ENCODE peak calls at places on chromosomes 11 and 22, in seven cellular contexts. One of them, this sample, is unnamed.

GRCh38 chr11:43693069-43693468 is 12.5 kb downstream of the HSD17B12 start:
- DNase-seq in H9: no peak
- DNase-seq in mesendoderm: no peak
- DNase-seq in IMR-90: no peak
- DNase-seq in trophoblast cell: no peak
- DNase-seq in mesenchymal stem cell: no peak
- DNase-seq in H1: no peak
- DNase-seq in this sample: no peak

GRCh38 chr22:47168900-47169800 is 406.7 kb downstream of the TBC1D22A start:
- DNase-seq in H9: peak
- DNase-seq in mesendoderm: peak
- DNase-seq in IMR-90: peak
- DNase-seq in trophoblast cell: peak
- DNase-seq in mesenchymal stem cell: peak
- DNase-seq in H1: peak
- DNase-seq in this sample: no peak

GRCh38 chr22:29290061-29290460 is 16.4 kb upstream of the GAS2L1 start:
- DNase-seq in H9: no peak
- DNase-seq in mesendoderm: no peak
- DNase-seq in IMR-90: no peak
- DNase-seq in trophoblast cell: no peak
- DNase-seq in mesenchymal stem cell: no peak
- DNase-seq in H1: no peak
- DNase-seq in this sample: no peak

GRCh38 chr11:109795234-109795633 is 298.0 kb upstream of the ZC3H12C start:
- DNase-seq in H9: no peak
- DNase-seq in mesendoderm: no peak
- DNase-seq in IMR-90: peak
- DNase-seq in trophoblast cell: no peak
- DNase-seq in mesenchymal stem cell: peak
- DNase-seq in H1: no peak
- DNase-seq in this sample: no peak

GRCh38 chr11:102256251-102256650 is 61.0 kb upstream of the BIRC3 start:
- DNase-seq in H9: no peak
- DNase-seq in mesendoderm: no peak
- DNase-seq in IMR-90: peak
- DNase-seq in trophoblast cell: peak
- DNase-seq in mesenchymal stem cell: peak
- DNase-seq in H1: no peak
- DNase-seq in this sample: no peak

GRCh38 chr22:40603088-40603605 is 33.4 kb downstream of the MRTFA start:
- DNase-seq in H9: no peak
- DNase-seq in mesendoderm: no peak
- DNase-seq in IMR-90: peak
- DNase-seq in trophoblast cell: peak
- DNase-seq in mesenchymal stem cell: peak
- DNase-seq in H1: no peak
- DNase-seq in this sample: no peak

GRCh38 chr11:6251120-6251733 is 8.4 kb upstream of the CCKBR start:
- DNase-seq in H9: peak
- DNase-seq in mesendoderm: peak
- DNase-seq in IMR-90: peak
- DNase-seq in trophoblast cell: peak
- DNase-seq in mesenchymal stem cell: peak
- DNase-seq in H1: peak
- DNase-seq in this sample: peak

GRCh38 chr11:44863231-44863630 is 87.5 kb downstream of the TP53I11 start:
- DNase-seq in H9: no peak
- DNase-seq in mesendoderm: no peak
- DNase-seq in IMR-90: no peak
- DNase-seq in trophoblast cell: no peak
- DNase-seq in mesenchymal stem cell: no peak
- DNase-seq in H1: no peak
- DNase-seq in this sample: peak

GRCh38 chr11:28464252-28464867 is 356.2 kb downstream of the METTL15 start:
- DNase-seq in H9: no peak
- DNase-seq in mesendoderm: no peak
- DNase-seq in IMR-90: peak
- DNase-seq in trophoblast cell: peak
- DNase-seq in mesenchymal stem cell: peak
- DNase-seq in H1: no peak
- DNase-seq in this sample: no peak

GRCh38 chr22:21681566-21682370 is 16.0 kb downstream of the PPIL2 start:
- DNase-seq in H9: no peak
- DNase-seq in mesendoderm: no peak
- DNase-seq in IMR-90: no peak
- DNase-seq in trophoblast cell: no peak
- DNase-seq in mesenchymal stem cell: no peak
- DNase-seq in H1: no peak
- DNase-seq in this sample: no peak

GRCh38 chr11:7353100-7353499 is 101.4 kb downstream of the SYT9 start:
- DNase-seq in H9: peak
- DNase-seq in mesendoderm: peak
- DNase-seq in IMR-90: no peak
- DNase-seq in trophoblast cell: peak
- DNase-seq in mesenchymal stem cell: peak
- DNase-seq in H1: peak
- DNase-seq in this sample: no peak

GRCh38 chr11:74479340-74480123 is 12.2 kb upstream of the KCNE3 start:
- DNase-seq in H9: no peak
- DNase-seq in mesendoderm: no peak
- DNase-seq in IMR-90: no peak
- DNase-seq in trophoblast cell: no peak
- DNase-seq in mesenchymal stem cell: no peak
- DNase-seq in H1: no peak
- DNase-seq in this sample: no peak

GRCh38 chr11:58927393-58928081 is 11.8 kb upstream of the GLYATL1 start:
- DNase-seq in H9: peak
- DNase-seq in mesendoderm: peak
- DNase-seq in IMR-90: peak
- DNase-seq in trophoblast cell: no peak
- DNase-seq in mesenchymal stem cell: peak
- DNase-seq in H1: peak
- DNase-seq in this sample: peak

GRCh38 chr11:79691445-79691844 is 250.6 kb upstream of the TENM4 start:
- DNase-seq in H9: no peak
- DNase-seq in mesendoderm: no peak
- DNase-seq in IMR-90: no peak
- DNase-seq in trophoblast cell: no peak
- DNase-seq in mesenchymal stem cell: no peak
- DNase-seq in H1: no peak
- DNase-seq in this sample: no peak

GRCh38 chr11:19557720-19558140 is 154.9 kb upstream of the NAV2 start:
- DNase-seq in H9: peak
- DNase-seq in mesendoderm: peak
- DNase-seq in IMR-90: peak
- DNase-seq in trophoblast cell: peak
- DNase-seq in mesenchymal stem cell: peak
- DNase-seq in H1: peak
- DNase-seq in this sample: peak

GRCh38 chr11:121762820-121763219 is 310.1 kb upstream of the SORL1-AS1 start:
- DNase-seq in H9: peak
- DNase-seq in mesendoderm: peak
- DNase-seq in IMR-90: peak
- DNase-seq in trophoblast cell: no peak
- DNase-seq in mesenchymal stem cell: no peak
- DNase-seq in H1: no peak
- DNase-seq in this sample: no peak

GRCh38 chr11:119403021-119403420 is 20.0 kb downstream of the THY1 start:
- DNase-seq in H9: no peak
- DNase-seq in mesendoderm: no peak
- DNase-seq in IMR-90: peak
- DNase-seq in trophoblast cell: peak
- DNase-seq in mesenchymal stem cell: no peak
- DNase-seq in H1: no peak
- DNase-seq in this sample: no peak

GRCh38 chr11:8095831-8096522 is 15.0 kb downstream of the TUB start:
- DNase-seq in H9: no peak
- DNase-seq in mesendoderm: no peak
- DNase-seq in IMR-90: no peak
- DNase-seq in trophoblast cell: no peak
- DNase-seq in mesenchymal stem cell: no peak
- DNase-seq in H1: no peak
- DNase-seq in this sample: no peak

GRCh38 chr11:10095412-10096207 is 198.4 kb downstream of the SBF2 start:
- DNase-seq in H9: no peak
- DNase-seq in mesendoderm: no peak
- DNase-seq in IMR-90: no peak
- DNase-seq in trophoblast cell: no peak
- DNase-seq in mesenchymal stem cell: no peak
- DNase-seq in H1: no peak
- DNase-seq in this sample: no peak

GRCh38 chr11:44619931-44620725 is 54.7 kb downstream of the CD82 start:
- DNase-seq in H9: peak
- DNase-seq in mesendoderm: no peak
- DNase-seq in IMR-90: no peak
- DNase-seq in trophoblast cell: no peak
- DNase-seq in mesenchymal stem cell: no peak
- DNase-seq in H1: peak
- DNase-seq in this sample: no peak

GRCh38 chr11:131584694-131585592 is 214.5 kb downstream of the NTM start:
- DNase-seq in H9: peak
- DNase-seq in mesendoderm: peak
- DNase-seq in IMR-90: no peak
- DNase-seq in trophoblast cell: no peak
- DNase-seq in mesenchymal stem cell: no peak
- DNase-seq in H1: peak
- DNase-seq in this sample: no peak

DNA sequence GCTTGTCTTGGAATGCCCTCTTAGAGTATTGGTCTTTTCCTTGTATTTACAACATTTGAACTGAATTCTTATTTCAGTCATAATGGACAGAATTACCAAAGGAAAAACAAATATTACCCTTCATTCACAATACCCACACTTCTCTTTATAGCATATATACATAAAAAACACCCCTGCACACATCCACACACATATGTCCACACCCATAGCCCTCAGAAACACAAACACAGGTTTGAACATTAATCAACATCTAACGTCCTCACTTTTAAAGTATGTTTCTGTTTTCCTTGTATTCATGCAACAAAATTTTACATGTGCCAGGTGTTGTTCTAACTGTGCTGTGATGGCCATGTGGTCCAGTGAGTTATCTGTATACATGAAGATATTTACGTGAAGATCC is 11.6 kb upstream of the NXPE2 start:
- DNase-seq in H9: no peak
- DNase-seq in mesendoderm: no peak
- DNase-seq in IMR-90: no peak
- DNase-seq in trophoblast cell: no peak
- DNase-seq in mesenchymal stem cell: no peak
- DNase-seq in H1: no peak
- DNase-seq in this sample: no peak
- H4K8ac ChIP-seq in H9: no peak
- H4K8ac ChIP-seq in mesendoderm: no peak
- H4K8ac ChIP-seq in IMR-90: no peak
- H4K8ac ChIP-seq in trophoblast cell: no peak
- H4K8ac ChIP-seq in mesenchymal stem cell: no peak
- H4K8ac ChIP-seq in H1: no peak
- H4K8ac ChIP-seq in this sample: no peak

DNA sequence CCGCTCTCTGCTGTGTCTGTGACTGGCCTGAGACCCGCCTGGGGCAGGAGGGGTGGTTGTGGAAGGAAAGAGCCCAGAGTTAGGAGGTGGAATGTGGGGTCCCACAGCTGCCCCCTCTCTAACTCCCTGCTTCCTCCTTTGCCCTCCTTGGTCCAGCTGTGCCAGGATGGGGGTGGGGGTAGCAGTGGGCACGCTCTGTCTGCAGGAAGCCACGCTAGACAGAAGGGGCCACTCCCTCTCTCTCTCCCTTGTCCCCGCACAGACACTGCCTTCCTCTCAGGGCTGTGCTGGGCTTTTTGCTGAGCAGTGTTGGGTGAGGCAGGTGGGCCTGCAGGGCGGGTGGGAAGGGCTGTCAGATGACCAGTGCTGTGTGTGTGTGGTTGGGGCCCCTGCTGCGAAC is 2.0 kb upstream of the SOX10 start:
- DNase-seq in H9: no peak
- DNase-seq in mesendoderm: no peak
- DNase-seq in IMR-90: no peak
- DNase-seq in trophoblast cell: no peak
- DNase-seq in mesenchymal stem cell: no peak
- DNase-seq in H1: no peak
- DNase-seq in this sample: no peak
- H4K8ac ChIP-seq in H9: no peak
- H4K8ac ChIP-seq in mesendoderm: no peak
- H4K8ac ChIP-seq in IMR-90: no peak
- H4K8ac ChIP-seq in trophoblast cell: no peak
- H4K8ac ChIP-seq in mesenchymal stem cell: no peak
- H4K8ac ChIP-seq in H1: no peak
- H4K8ac ChIP-seq in this sample: no peak

GRCh38 chr11:129102225-129102624 is 89.9 kb downstream of the ARHGAP32 start:
- DNase-seq in H9: no peak
- DNase-seq in mesendoderm: no peak
- DNase-seq in IMR-90: no peak
- DNase-seq in trophoblast cell: no peak
- DNase-seq in mesenchymal stem cell: no peak
- DNase-seq in H1: no peak
- DNase-seq in this sample: no peak

GRCh38 chr11:129106788-129107187 is 85.3 kb downstream of the ARHGAP32 start:
- DNase-seq in H9: no peak
- DNase-seq in mesendoderm: no peak
- DNase-seq in IMR-90: no peak
- DNase-seq in trophoblast cell: no peak
- DNase-seq in mesenchymal stem cell: no peak
- DNase-seq in H1: no peak
- DNase-seq in this sample: no peak

DNA sequence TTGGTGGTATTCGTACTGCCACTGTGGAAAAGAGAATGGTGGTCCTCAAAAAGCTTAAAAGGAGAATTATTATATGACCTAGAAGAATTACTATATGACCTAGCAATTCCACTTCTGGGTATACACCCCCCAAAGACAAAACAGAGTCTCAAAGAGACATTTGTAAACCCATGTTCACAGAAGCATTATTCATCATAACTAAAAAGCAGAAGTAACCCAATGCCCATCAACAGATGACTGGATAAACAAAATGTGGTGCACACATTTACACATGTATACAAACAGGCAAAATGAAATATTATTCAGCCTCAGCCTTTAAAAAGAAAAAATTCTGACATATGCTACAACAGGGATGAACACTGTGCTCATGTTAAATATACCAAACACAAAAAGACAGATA is 89.4 kb downstream of the ARHGAP32 start:
- DNase-seq in H9: no peak
- DNase-seq in mesendoderm: no peak
- DNase-seq in IMR-90: no peak
- DNase-seq in trophoblast cell: no peak
- DNase-seq in mesenchymal stem cell: no peak
- DNase-seq in H1: no peak
- DNase-seq in this sample: no peak
- H4K8ac ChIP-seq in H9: no peak
- H4K8ac ChIP-seq in mesendoderm: no peak
- H4K8ac ChIP-seq in IMR-90: no peak
- H4K8ac ChIP-seq in trophoblast cell: no peak
- H4K8ac ChIP-seq in mesenchymal stem cell: no peak
- H4K8ac ChIP-seq in H1: no peak
- H4K8ac ChIP-seq in this sample: no peak

DNA sequence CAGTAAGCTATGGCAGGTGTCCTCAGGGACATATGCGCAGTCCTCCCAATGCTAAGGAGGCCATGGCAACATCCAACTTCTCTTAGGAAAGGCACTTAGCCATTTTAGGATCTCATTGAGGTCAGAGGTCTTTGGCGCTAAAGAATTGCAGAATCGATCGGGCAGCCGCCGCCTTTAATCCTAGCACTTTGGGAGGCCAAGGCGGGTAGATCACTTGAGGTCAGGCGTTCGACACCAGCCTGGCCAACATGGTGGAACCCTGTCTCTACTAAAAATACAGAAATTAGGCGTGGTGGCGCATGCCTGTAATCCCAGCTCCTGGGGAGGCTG is 1.2 kb upstream of the CHID1 start:
- DNase-seq in H9: no peak
- DNase-seq in mesendoderm: no peak
- DNase-seq in IMR-90: no peak
- DNase-seq in trophoblast cell: no peak
- DNase-seq in mesenchymal stem cell: no peak
- DNase-seq in H1: no peak
- DNase-seq in this sample: no peak
- H4K8ac ChIP-seq in H9: no peak
- H4K8ac ChIP-seq in mesendoderm: no peak
- H4K8ac ChIP-seq in IMR-90: peak
- H4K8ac ChIP-seq in trophoblast cell: peak
- H4K8ac ChIP-seq in mesenchymal stem cell: no peak
- H4K8ac ChIP-seq in H1: peak
- H4K8ac ChIP-seq in this sample: no peak

This sample was measured in neuronal stem cell.